ENCODE peak calls at places on chromosome 17, in six cellular contexts. B is stimulated activated CD4-positive, alpha-beta T cell treated with anti-CD3 and anti-CD28 coated beads, TNF-alpha, amount 100 ng/mL, for 1 hour; H is AG04449; D is activated CD8-positive, alpha-beta memory T cell treated with anti-CD3 and anti-CD28 coated beads, Interleukin-2, amount 10 ng/mL, durations not matched to agents 7 days and 5 days; Y is activated CD8-positive, alpha-beta T cell treated with anti-CD3 and anti-CD28 coated beads, Interleukin-2, amount 10 ng/mL, durations not matched to agents 7 days and 5 days; K is H7. M is an unnamed sample.

GRCh38 chr17:44220211-44221071 is 966 bp upstream of the UBTF start:
- DNase-seq in B (peak; percentile 44), H (no peak), D (peak; percentile 78), Y (peak; percentile 62), K (peak; percentile 85), M (peak; percentile 38)

GRCh38 chr17:66302761-66303626 is 581 bp downstream of the PRKCA start:
- DNase-seq in B (peak; percentile 18), H (no peak), D (peak; percentile 70), Y (peak; percentile 64), K (peak; percentile 69), M (peak; percentile 15)

GRCh38 chr17:51731941-51732722 is 426.4 kb downstream of the CA10 start:
- DNase-seq in B (no peak), H (no peak), D (no peak), Y (no peak), K (no peak), M (no peak)

GRCh38 chr17:81648707-81649085 is 7.6 kb downstream of the PDE6G start:
- DNase-seq in B (no peak), H (no peak), D (no peak), Y (no peak), K (peak; percentile 57), M (no peak)

GRCh38 chr17:2111691-2112090 is 56.8 kb downstream of the HIC1 start:
- DNase-seq in B (no peak), H (peak; percentile 90), D (no peak), Y (no peak), K (no peak), M (no peak)

GRCh38 chr17:968812-969766 is 10.5 kb downstream of the NXN start:
- DNase-seq in B (no peak), H (no peak), D (no peak), Y (no peak), K (peak; percentile 19), M (no peak)

GRCh38 chr17:44207319-44207718 is 7.6 kb upstream of the ATXN7L3 start:
- DNase-seq in B (no peak), H (no peak), D (no peak), Y (no peak), K (no peak), M (no peak)

GRCh38 chr17:56203430-56203829 is 50.2 kb downstream of the ANKFN1 start:
- DNase-seq in B (no peak), H (no peak), D (no peak), Y (no peak), K (no peak), M (no peak)

GRCh38 chr17:47368262-47368661 is 44.5 kb downstream of the EFCAB13 start:
- DNase-seq in B (no peak), H (no peak), D (no peak), Y (no peak), K (no peak), M (no peak)

M was measured in central memory CD8-positive, alpha-beta T cell.